ENCODE peak calls at places on chromosomes 1 and 21, in six cellular contexts. C, J, H, N, Z and W are unnamed samples. For H3K4me1, the result is how much of the 10 kb centered on the place peaks cover.

GRCh38 chr1:31865728-31866449 is 50.1 kb upstream of the SPOCD1 start:
- DNase-seq in C (no peak), J (no peak), H (no peak), N (no peak), Z (no peak), W (no peak)

GRCh38 chr1:239977414-239977813 is 114.3 kb upstream of the FMN2 start:
- DNase-seq in C (no peak), J (no peak), H (no peak), N (no peak), Z (no peak), W (no peak)

GRCh38 chr1:47533176-47534039 is 95.6 kb downstream of the FOXD2 start:
- DNase-seq in C (peak), J (peak), H (peak), N (no peak), Z (peak), W (no peak)

GRCh38 chr21:44006017-44006624 is 6.0 kb upstream of the TRAPPC10 start:
- DNase-seq in C (peak), J (peak), H (peak), N (peak), Z (no peak), W (no peak)

GRCh38 chr1:207762622-207763021 is 10.8 kb downstream of the CD46 start:
- DNase-seq in C (no peak), J (no peak), H (no peak), N (no peak), Z (no peak), W (no peak)

GRCh38 chr1:230087034-230087721 is 20.1 kb downstream of the GALNT2 start:
- DNase-seq in C (no peak), J (no peak), H (no peak), N (no peak), Z (no peak), W (no peak)

GRCh38 chr1:88890790-88891317 is 513 bp downstream of the GTF2B start:
- DNase-seq in C (no peak), J (no peak), H (peak), N (peak), Z (peak), W (peak)

GRCh38 chr1:54651608-54652007 is 10.0 kb downstream of the MROH7 start:
- DNase-seq in C (no peak), J (no peak), H (no peak), N (no peak), Z (no peak), W (no peak)

GRCh38 chr1:185759061-185759460 is 24.9 kb downstream of the HMCN1 start:
- DNase-seq in C (no peak), J (no peak), H (no peak), N (no peak), Z (no peak), W (no peak)

GRCh38 chr1:22773981-22774471 is 63.4 kb downstream of the EPHB2 start:
- DNase-seq in C (peak), J (peak), H (peak), N (no peak), Z (no peak), W (no peak)

GRCh38 chr1:226662704-226663326 is 76.3 kb downstream of the ITPKB start:
- DNase-seq in C (peak), J (peak), H (peak), N (peak), Z (no peak), W (peak)

GRCh38 chr1:3656450-3657095 is 4.3 kb downstream of the TP73 start:
- DNase-seq in C (no peak), J (no peak), H (no peak), N (no peak), Z (no peak), W (no peak)

GRCh38 chr1:84117868-84118267 is 26.2 kb upstream of the PRKACB start:
- DNase-seq in C (no peak), J (no peak), H (peak), N (no peak), Z (no peak), W (no peak)

GRCh38 chr1:216528816-216529215 is 105.6 kb upstream of the USH2A start:
- DNase-seq in C (no peak), J (no peak), H (no peak), N (peak), Z (no peak), W (no peak)

GRCh38 chr1:222009105-222009730 is 267.3 kb upstream of the DUSP10 start:
- DNase-seq in C (no peak), J (no peak), H (no peak), N (peak), Z (peak), W (no peak)

GRCh38 chr1:27971674-27972073 is 11.9 kb downstream of the XKR8 start:
- DNase-seq in C (no peak), J (no peak), H (peak), N (no peak), Z (no peak), W (no peak)

GRCh38 chr1:204997616-204998015 is 45.4 kb upstream of the CNTN2 start:
- DNase-seq in C (no peak), J (peak), H (no peak), N (no peak), Z (no peak), W (no peak)

GRCh38 chr1:116377564-116378529 is 4.8 kb downstream of the ATP1A1 start:
- DNase-seq in C (peak), J (peak), H (peak), N (peak), Z (no peak), W (peak)

GRCh38 chr1:76294470-76295194 is 220.1 kb downstream of the ST6GALNAC3 start:
- DNase-seq in C (no peak), J (no peak), H (no peak), N (no peak), Z (no peak), W (no peak)

GRCh38 chr1:53681647-53682368 is 57.2 kb downstream of the GLIS1 start:
- DNase-seq in C (no peak), J (peak), H (peak), N (peak), Z (peak), W (peak)

GRCh38 chr1:188782220-188782841 is 1695.3 kb downstream of the BRINP3 start:
- DNase-seq in C (no peak), J (no peak), H (peak), N (peak), Z (peak), W (no peak)

GRCh38 chr1:246695136-246695535 is 29.1 kb upstream of the SCCPDH start:
- DNase-seq in C (no peak), J (no peak), H (no peak), N (peak), Z (no peak), W (no peak)

GRCh38 chr1:44294588-44295007 is 60.5 kb downstream of the ERI3 start:
- DNase-seq in C (no peak), J (peak), H (peak), N (no peak), Z (peak), W (no peak)

GRCh38 chr1:106268070-106268469 is 788.4 kb upstream of the PRMT6 start:
- DNase-seq in C (no peak), J (no peak), H (peak), N (peak), Z (peak), W (no peak)

GRCh38 chr1:227763246-227764018 is 28.2 kb downstream of the SNAP47 start:
- DNase-seq in C (no peak), J (no peak), H (no peak), N (no peak), Z (no peak), W (no peak)

GRCh38 chr1:227764019-227764391 is 28.8 kb downstream of the SNAP47 start:
- DNase-seq in C (no peak), J (no peak), H (peak), N (peak), Z (no peak), W (no peak)

GRCh38 chr1:227760377-227760776 is 25.1 kb downstream of the SNAP47 start:
- DNase-seq in C (no peak), J (no peak), H (no peak), N (no peak), Z (no peak), W (no peak)

GRCh38 chr1:227761621-227762230 is 26.5 kb downstream of the SNAP47 start:
- DNase-seq in C (no peak), J (no peak), H (no peak), N (no peak), Z (no peak), W (no peak)

DNA sequence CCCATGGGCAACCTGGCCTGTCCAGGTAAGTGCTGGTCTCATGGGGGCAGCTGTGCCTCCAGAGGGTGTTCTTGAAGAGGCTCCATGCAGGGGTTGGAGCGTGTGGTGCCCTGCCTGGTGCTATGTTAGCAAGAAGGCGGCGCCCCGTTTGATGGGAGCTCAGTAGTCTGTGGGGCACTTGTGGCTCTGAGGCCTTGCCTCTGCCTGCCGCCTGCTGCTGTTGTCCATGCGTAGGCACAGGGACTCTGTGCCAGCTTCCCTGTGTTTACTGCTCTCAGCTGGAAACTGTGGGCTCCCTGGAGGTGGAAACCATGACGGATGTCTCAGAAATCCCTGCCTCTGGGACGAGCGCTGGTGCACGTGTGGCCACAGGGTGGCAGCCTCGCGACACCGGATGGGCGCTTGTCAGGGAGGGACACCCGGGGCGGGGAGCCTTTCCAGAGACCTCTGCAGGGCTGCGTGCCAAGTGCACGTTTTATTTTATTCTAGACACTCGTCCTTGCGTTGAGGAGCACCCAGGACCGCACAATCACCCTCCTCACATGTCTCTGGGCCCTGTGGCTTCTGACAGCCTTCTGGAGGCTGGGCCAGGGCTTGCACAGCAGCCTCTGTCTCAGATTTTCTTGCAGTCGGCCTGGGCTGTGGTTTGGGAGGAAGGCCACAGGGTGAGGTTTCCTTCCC is 27.1 kb downstream of the SNAP47 start:
- DNase-seq in C (peak), J (peak), H (peak), N (peak), Z (peak), W (peak)
- H3K4me1 ChIP-seq in C (under half), J (under half), H (under half), N (half or more), Z (under half), W (half or more)

GRCh38 chr1:33272509-33272908 is 16.2 kb downstream of the ZNF362 start:
- DNase-seq in C (peak), J (no peak), H (no peak), N (no peak), Z (no peak), W (no peak)
- H3K4me1 ChIP-seq in C (under half), J (under half), H (under half), N (under half), Z (under half), W (under half)

GRCh38 chr1:42946120-42947009 is 12.3 kb downstream of the SLC2A1 start:
- DNase-seq in C (no peak), J (no peak), H (no peak), N (no peak), Z (no peak), W (no peak)
- H3K4me1 ChIP-seq in C (under half), J (under half), H (under half), N (half or more), Z (under half), W (half or more)

GRCh38 chr1:68198752-68199151 is 33.6 kb downstream of the WLS start:
- DNase-seq in C (no peak), J (no peak), H (peak), N (peak), Z (no peak), W (no peak)

GRCh38 chr1:68199603-68200002 is 32.7 kb downstream of the WLS start:
- DNase-seq in C (no peak), J (no peak), H (no peak), N (no peak), Z (no peak), W (no peak)

GRCh38 chr1:68196676-68197075 is 35.6 kb downstream of the WLS start:
- DNase-seq in C (no peak), J (no peak), H (no peak), N (peak), Z (no peak), W (no peak)

GRCh38 chr1:68197459-68197858 is 34.9 kb downstream of the WLS start:
- DNase-seq in C (no peak), J (no peak), H (no peak), N (no peak), Z (no peak), W (no peak)

DNA sequence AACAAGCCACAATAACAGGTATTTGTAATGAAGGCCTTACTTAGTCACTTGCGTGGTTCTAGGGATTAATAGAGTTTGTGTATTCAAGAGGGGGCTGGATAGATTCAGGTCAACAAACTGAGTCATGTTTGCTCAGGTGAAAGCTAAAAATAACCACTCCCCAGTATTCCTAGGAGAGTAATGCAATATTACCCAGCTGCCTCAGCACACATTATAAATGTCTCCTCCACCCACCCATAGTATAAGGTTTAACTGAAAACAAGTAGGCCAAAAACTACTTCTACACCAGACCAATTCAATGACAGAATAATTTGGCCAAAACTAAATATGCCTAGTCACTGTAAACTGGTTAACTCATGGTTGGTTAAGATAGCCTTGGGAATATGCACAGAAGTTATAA is 34.4 kb downstream of the WLS start:
- DNase-seq in C (no peak), J (no peak), H (peak), N (peak), Z (no peak), W (no peak)
- H3K4me1 ChIP-seq in C (under half), J (under half), H (under half), N (under half), Z (under half), W (under half)

GRCh38 chr1:180188103-180188506 is 33.4 kb downstream of the QSOX1 start:
- DNase-seq in C (no peak), J (peak), H (peak), N (peak), Z (peak), W (no peak)
- H3K4me1 ChIP-seq in C (under half), J (under half), H (under half), N (under half), Z (under half), W (under half)

DNA sequence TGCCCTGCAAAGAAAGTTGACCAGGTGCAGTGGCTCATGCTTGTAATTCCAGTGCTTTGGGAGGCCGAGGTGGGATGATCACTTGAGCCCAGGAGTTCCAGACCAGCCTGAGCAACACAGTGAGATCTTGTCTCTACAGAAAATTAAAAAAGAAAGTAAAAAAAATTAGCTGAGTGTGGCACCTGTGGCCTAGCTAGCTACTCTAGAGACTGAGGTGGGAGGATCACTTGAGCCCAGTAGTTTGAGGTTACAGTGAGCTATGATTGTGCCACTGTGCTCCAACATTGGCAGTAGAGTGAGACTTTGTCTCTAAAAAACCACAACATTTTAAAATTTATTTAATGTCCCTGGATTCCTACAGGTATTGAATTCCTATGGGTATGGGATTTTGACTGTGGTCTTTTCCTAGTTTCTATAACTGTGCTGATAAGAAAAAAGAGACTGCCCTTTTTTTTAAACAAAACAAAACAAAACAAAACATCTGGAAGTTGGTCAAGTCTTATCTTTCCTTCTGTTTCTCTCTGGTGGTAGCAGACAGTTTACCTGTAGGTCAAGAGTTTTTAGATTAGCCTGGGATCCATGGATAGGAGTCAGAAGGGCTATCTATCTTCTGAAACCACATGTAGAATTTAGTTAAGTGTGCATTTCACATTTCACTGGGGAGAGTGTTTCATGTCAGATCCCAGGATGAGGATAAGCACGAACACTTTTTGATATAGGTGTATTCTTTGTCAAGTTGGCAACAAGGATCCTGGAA is 18.8 kb downstream of the UCK2 start:
- DNase-seq in C (no peak), J (no peak), H (no peak), N (no peak), Z (no peak), W (no peak)
- H3K4me1 ChIP-seq in C (under half), J (under half), H (under half), N (under half), Z (under half), W (under half)